ENCODE peak calls at places on chromosome 19, in four cellular contexts. H is endodermal cell, B is A549, G is body of pancreas. A is an unnamed sample. For H3K4me1 and H3K9me3, the result is how much of the 10 kb centered on the place peaks cover.

GRCh38 chr19:30870861-30871260 is 478.4 kb downstream of the TSHZ3 start:
- DNase-seq in B (no peak), H (peak), G (no peak), A (peak)

GRCh38 chr19:3450796-3451411 is 29.4 kb downstream of the SMIM24 start:
- DNase-seq in H (no peak), G (peak), B (peak), A (no peak)

GRCh38 chr19:5281588-5281987 is 59.0 kb downstream of the PTPRS start:
- DNase-seq in H (no peak), B (no peak), G (peak), A (no peak)

GRCh38 chr19:42423462-42424344 is 3.5 kb downstream of the LIPE start:
- DNase-seq in G (peak), B (peak), H (peak), A (peak)

GRCh38 chr19:39045506-39045905 is 13.2 kb upstream of the FBXO27 start:
- DNase-seq in H (no peak), B (no peak), G (no peak), A (no peak)

GRCh38 chr19:21084343-21084742 is 2.3 kb downstream of the ZNF714 start:
- DNase-seq in G (no peak), B (no peak), H (no peak), A (no peak)

GRCh38 chr19:35115538-35115951 is at the start of gene FXYD3:
- DNase-seq in B (no peak), G (no peak), H (no peak), A (no peak)

GRCh38 chr19:49637865-49638350 is 2.0 kb downstream of the RRAS start:
- DNase-seq in H (peak), G (peak), B (peak), A (peak)

GRCh38 chr19:40627486-40628279 is 26.5 kb downstream of the LTBP4 start:
- DNase-seq in B (no peak), H (peak), G (no peak), A (no peak)

GRCh38 chr19:39590265-39590664 is 12.1 kb upstream of the LGALS13 start:
- DNase-seq in H (peak), B (no peak), G (no peak), A (no peak)

GRCh38 chr19:33767898-33768413 is 28.7 kb upstream of the KCTD15 start:
- DNase-seq in H (peak), G (no peak), B (no peak), A (no peak)

GRCh38 chr19:40709817-40710216 is 6.9 kb downstream of the COQ8B start:
- DNase-seq in H (no peak), B (no peak), G (no peak), A (no peak)

GRCh38 chr19:42528354-42529247 is at the start of gene CEACAM1:
- DNase-seq in B (no peak), G (peak), H (no peak), A (no peak)

GRCh38 chr19:36140289-36141038 is 598 bp downstream of the CAPNS1 start:
- DNase-seq in B (peak), G (peak), H (peak), A (peak)

GRCh38 chr19:27972291-27973040 is 1240.5 kb downstream of the UQCRFS1 start:
- DNase-seq in G (no peak), B (no peak), H (no peak), A (no peak)

GRCh38 chr19:55687281-55688172 is 12.5 kb downstream of the EPN1 start:
- DNase-seq in H (no peak), B (no peak), G (no peak), A (no peak)

GRCh38 chr19:46639356-46640061 is 3.5 kb upstream of the GNG8 start:
- DNase-seq in B (no peak), G (peak), H (no peak), A (peak)

GRCh38 chr19:16031872-16032200 is 44.5 kb upstream of the TPM4 start:
- DNase-seq in H (no peak), B (no peak), G (no peak), A (no peak)

GRCh38 chr19:5905072-5905778 is 553 bp downstream of the VMAC start:
- DNase-seq in G (no peak), B (no peak), H (no peak), A (no peak)

GRCh38 chr19:52963229-52963760 is 614 bp upstream of the ZNF816 start:
- DNase-seq in B (no peak), G (no peak), H (peak), A (peak)

GRCh38 chr19:22617614-22618325 is 16.4 kb upstream of the ZNF492 start:
- DNase-seq in B (no peak), G (no peak), H (no peak), A (no peak)

GRCh38 chr19:49427855-49428546 is 2.8 kb downstream of the GFY start:
- DNase-seq in B (peak), G (no peak), H (peak), A (peak)

GRCh38 chr19:42273407-42274064 is 4.5 kb downstream of the CIC start:
- DNase-seq in B (no peak), G (no peak), H (no peak), A (no peak)

GRCh38 chr19:34432797-34433196 is 4.6 kb downstream of the UBA2 start:
- DNase-seq in H (peak), B (no peak), G (no peak), A (no peak)

GRCh38 chr19:13051581-13052165 is 51.0 kb downstream of the LYL1 start:
- DNase-seq in B (no peak), H (peak), G (peak), A (peak)

GRCh38 chr19:43784981-43785808 is 4.4 kb upstream of the KCNN4 start:
- DNase-seq in G (peak), B (peak), H (peak), A (peak)

GRCh38 chr19:43783636-43784035 is 2.9 kb upstream of the KCNN4 start:
- DNase-seq in H (no peak), G (no peak), B (no peak), A (no peak)

GRCh38 chr19:43782311-43782660 is 1.5 kb upstream of the KCNN4 start:
- DNase-seq in G (no peak), H (no peak), B (no peak), A (no peak)

GRCh38 chr19:43782689-43783231 is 2.0 kb upstream of the KCNN4 start:
- DNase-seq in B (no peak), G (no peak), H (no peak), A (no peak)

GRCh38 chr19:43784251-43784980 is 3.6 kb upstream of the KCNN4 start:
- DNase-seq in B (peak), H (peak), G (peak), A (no peak)
- H3K4me3 ChIP-seq in B (peak), H (no peak), G (no peak), A (no peak)

GRCh38 chr19:18306903-18307681 is 15.8 kb downstream of the LSM4 start:
- DNase-seq in H (peak), G (no peak), B (no peak), A (no peak)

GRCh38 chr19:18308948-18309325 is 13.9 kb downstream of the LSM4 start:
- DNase-seq in B (no peak), H (no peak), G (no peak), A (no peak)

GRCh38 chr19:18306209-18306902 is 16.5 kb downstream of the LSM4 start:
- DNase-seq in G (no peak), H (peak), B (no peak), A (no peak)

GRCh38 chr19:18309525-18310064 is 13.3 kb downstream of the LSM4 start:
- DNase-seq in G (no peak), H (no peak), B (no peak), A (no peak)

DNA sequence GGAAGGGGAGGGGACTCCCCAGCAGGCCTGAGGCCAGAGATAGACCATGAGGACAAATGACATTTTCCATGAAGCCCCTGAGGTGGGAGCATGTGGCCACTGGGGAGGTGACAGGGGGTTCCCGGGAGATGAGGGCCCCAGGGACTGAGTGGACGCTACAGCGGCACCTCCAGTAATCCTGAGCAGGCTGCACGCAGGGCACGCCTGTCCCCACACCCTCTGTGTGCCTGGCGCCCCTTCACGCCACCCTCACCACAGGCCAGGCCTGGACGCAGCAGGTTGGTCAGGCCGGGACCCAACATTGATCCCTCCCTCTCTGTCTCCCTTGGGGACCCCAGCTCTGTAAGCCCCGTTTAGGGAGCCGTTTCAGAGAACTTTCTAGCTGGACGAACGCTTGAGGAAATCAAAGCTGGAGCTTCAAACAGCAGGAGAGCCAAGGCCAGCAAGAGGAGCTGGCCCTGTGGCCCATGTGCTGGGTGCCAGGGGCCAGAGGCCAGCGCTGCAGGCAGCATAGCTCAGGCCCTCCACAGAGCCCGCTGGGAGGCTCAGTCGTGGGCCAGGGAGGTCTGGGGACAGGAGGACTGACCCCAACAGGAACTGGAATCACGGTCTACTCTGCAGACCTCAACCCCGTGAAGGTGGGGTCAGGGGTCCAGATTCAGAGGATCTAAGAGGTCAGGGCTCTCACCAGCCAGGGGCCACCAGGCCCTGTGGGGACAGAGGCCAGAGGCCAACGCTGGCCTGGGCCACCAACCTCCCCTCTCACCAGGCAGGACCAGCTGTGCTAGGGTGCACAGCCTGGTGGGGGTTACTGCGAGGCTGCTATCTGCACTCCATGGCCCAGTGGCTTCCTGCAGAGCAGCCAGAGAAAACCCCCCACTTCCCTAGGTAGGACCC is 14.6 kb downstream of the LSM4 start:
- DNase-seq in H (peak), B (no peak), G (no peak), A (no peak)
- H3K4me1 ChIP-seq in H (under half), B (under half), G (under half), A (under half)

GRCh38 chr19:57466489-57466888 is 9.5 kb upstream of the VN1R1 start:
- DNase-seq in G (no peak), H (no peak), B (no peak), A (no peak)

DNA sequence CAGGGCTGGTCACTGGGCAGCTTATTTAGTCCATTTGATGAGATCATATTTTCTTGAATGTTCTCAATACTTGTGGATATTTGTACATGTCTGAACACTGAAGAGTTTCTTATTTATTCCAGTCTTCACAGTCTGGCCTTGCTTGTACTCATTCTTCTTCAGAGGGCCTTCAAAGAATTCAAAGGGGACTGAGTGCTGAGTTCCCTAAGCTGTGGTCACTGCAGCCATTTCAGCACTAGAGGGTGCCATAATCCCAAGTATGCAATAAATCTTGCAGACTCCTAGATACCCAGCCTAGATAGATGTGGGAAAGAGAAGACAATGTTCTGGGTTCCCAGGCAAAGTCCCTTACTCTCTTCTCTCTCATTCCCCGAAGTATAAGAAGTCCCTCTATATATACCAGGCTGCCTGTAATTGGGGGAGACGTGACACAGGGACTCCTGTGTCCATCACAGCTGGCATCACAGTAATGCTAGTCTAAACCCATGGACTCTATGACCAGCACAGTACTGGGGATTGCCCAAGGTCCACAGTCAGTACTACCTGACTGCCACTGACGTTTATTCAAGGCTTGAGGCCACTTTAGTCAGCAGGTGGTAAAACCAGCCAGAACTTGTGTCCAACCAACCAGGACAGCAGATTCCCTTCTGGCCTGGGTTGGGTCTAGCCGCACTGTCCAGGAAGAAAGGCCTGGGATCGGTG is 8.9 kb upstream of the VN1R1 start:
- DNase-seq in G (no peak), H (peak), B (peak), A (peak)
- H3K9me3 ChIP-seq in G (under half), H (half or more), B (half or more), A (under half)

GRCh38 chr19:801030-801860 is 4.0 kb downstream of the PTBP1 start:
- DNase-seq in B (no peak), H (peak), G (peak), A (peak)

GRCh38 chr19:799076-799881 is 2.0 kb downstream of the PTBP1 start:
- DNase-seq in G (peak), H (peak), B (no peak), A (peak)

GRCh38 chr19:798415-799075 is 1.3 kb downstream of the PTBP1 start:
- DNase-seq in H (peak), G (peak), B (no peak), A (no peak)

GRCh38 chr19:801861-802496 is 4.7 kb downstream of the PTBP1 start:
- DNase-seq in G (no peak), H (no peak), B (no peak), A (no peak)

GRCh38 chr19:800360-801029 is 3.2 kb downstream of the PTBP1 start:
- DNase-seq in G (peak), H (peak), B (no peak), A (peak)
- H3K4me3 ChIP-seq in G (no peak), H (peak), B (peak), A (peak)

GRCh38 chr19:11191934-11192333 is 5.4 kb downstream of the KANK2 start:
- DNase-seq in B (no peak), H (no peak), G (no peak), A (no peak)
- H3K4me1 ChIP-seq in B (under half), H (under half), G (under half), A (under half)

A was measured in BE2C.